ENCODE peak calls at places on chromosome 7, in five cellular contexts. A is right lobe of liver, C is IMR-90, N is uterus, O is heart left ventricle. H is an unnamed sample.
A peak's percentile ranks its signal among the peaks of the same experiment; 100 is the strongest.

GRCh38 chr7:55538538-55538937 is 33.8 kb downstream of the VOPP1 start:
- DNase-seq in A (no peak), C (peak; percentile 97), N (no peak), O (no peak), H (no peak)

GRCh38 chr7:157550300-157551275 is 213.8 kb downstream of the DNAJB6 start:
- DNase-seq in A (peak; percentile 31), C (no peak), N (no peak), O (no peak), H (no peak)

GRCh38 chr7:5195157-5195556 is 5.1 kb downstream of the WIPI2 start:
- DNase-seq in A (no peak), C (no peak), N (no peak), O (no peak), H (no peak)

GRCh38 chr7:71784180-71784579 is 628.0 kb downstream of the CALN1 start:
- DNase-seq in A (no peak), C (no peak), N (no peak), O (no peak), H (no peak)

GRCh38 chr7:116706668-116707126 is 34.7 kb downstream of the MET start:
- DNase-seq in A (no peak), C (no peak), N (no peak), O (no peak), H (no peak)

GRCh38 chr7:133859191-133859590 is 267.9 kb upstream of the LRGUK start:
- DNase-seq in A (no peak), C (no peak), N (no peak), O (no peak), H (no peak)

GRCh38 chr7:110987130-110987693 is 103.7 kb upstream of the LRRN3 start:
- DNase-seq in A (no peak), C (no peak), N (no peak), O (no peak), H (no peak)

GRCh38 chr7:120131096-120131839 is 141.7 kb upstream of the KCND2 start:
- DNase-seq in A (no peak), C (no peak), N (no peak), O (no peak), H (no peak)

GRCh38 chr7:36082910-36083309 is 70.1 kb upstream of the EEPD1 start:
- DNase-seq in A (no peak), C (no peak), N (no peak), O (no peak), H (no peak)

DNA sequence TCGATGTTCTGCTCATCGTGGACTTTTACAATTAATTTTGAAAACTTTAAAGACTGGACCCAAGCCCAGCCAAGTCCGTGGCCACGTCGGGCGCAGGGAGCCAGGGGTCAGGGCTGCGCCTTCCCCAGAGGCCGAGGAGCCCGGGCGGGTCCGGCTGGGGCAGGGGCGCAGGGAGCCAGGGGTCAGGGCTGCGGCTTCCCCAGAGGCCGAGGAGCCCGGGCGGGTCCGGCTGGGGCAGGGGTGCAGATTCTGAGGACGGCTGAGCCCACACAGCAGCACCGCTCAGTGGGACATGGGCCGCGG is 75.2 kb downstream of the MICALL2 start:
- DNase-seq in A (no peak), C (no peak), N (no peak), O (no peak), H (no peak)
- H3K27me3 ChIP-seq in A (no peaks in the 10 kb centered on the region), C (peaks cover 65% of the 10 kb centered on the region), N (no peaks in the 10 kb centered on the region), O (peaks cover 27% of the 10 kb centered on the region), H (peaks cover 71% of the 10 kb centered on the region)

GRCh38 chr7:27096756-27097514 is 1.1 kb upstream of the HOXA1 start:
- DNase-seq in A (no peak), C (peak; percentile 64), N (peak; percentile 68), O (no peak), H (peak; percentile 52)

GRCh38 chr7:27098493-27099223 is 2.9 kb upstream of the HOXA1 start:
- DNase-seq in A (no peak), C (peak; percentile 80), N (peak; percentile 64), O (no peak), H (peak; percentile 73)

GRCh38 chr7:27099224-27099838 is 3.2 kb downstream of the HOXA2 start:
- DNase-seq in A (no peak), C (peak; percentile 71), N (no peak), O (no peak), H (no peak)

GRCh38 chr7:27095897-27096755 is at the start of gene HOXA1:
- DNase-seq in A (peak; percentile 77), C (peak; percentile 95), N (peak; percentile 76), O (peak; percentile 54), H (peak; percentile 90)

GRCh38 chr7:27097686-27098492 is 2.1 kb upstream of the HOXA1 start:
- DNase-seq in A (no peak), C (peak; percentile 52), N (no peak), O (no peak), H (no peak)
- H3K4me3 ChIP-seq in A (peak overlapping the region; percentile 25), C (peak overlapping the region; percentile 92), N (peak overlapping the region; percentile 22), O (peak overlapping the region; percentile 24), H (peak overlapping the region; percentile 97)

GRCh38 chr7:74173866-74174605 is at the start of gene EIF4H:
- DNase-seq in A (peak; percentile 97), C (peak; percentile 95), N (peak; percentile 98), O (peak; percentile 98), H (peak; percentile 98)
- TF ChIP-seq POLR2A in A (peak; percentile 95), C (peak; percentile 95), N (peak; percentile 88), O (peak; percentile 69), H (peak; percentile 80)

DNA sequence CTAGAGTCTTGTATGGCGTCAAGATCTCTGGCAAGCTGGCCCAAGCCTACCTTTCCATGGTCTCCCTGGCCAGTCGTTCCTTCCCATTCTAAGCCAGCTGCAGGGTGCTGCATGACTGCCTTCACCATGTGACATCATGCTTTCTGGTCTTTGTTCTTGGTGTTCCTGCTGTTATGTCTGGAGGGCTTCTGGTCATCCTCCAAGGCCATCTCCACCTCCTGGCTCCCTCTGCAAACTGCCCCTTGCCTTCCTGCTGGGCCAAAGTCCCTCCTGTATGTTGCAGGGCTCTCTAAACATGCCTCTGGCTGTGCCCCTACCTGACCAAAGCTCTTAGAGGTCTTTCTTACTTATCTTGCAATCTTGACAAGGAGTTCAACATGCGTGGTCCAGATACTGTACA is 44.4 kb upstream of the SHH start:
- DNase-seq in A (peak; percentile 24), C (no peak), N (no peak), O (no peak), H (no peak)
- H3K27me3 ChIP-seq in A (no peaks in the 10 kb centered on the region), C (no peaks in the 10 kb centered on the region), N (no peaks in the 10 kb centered on the region), O (no peaks in the 10 kb centered on the region), H (peaks cover 14% of the 10 kb centered on the region)